ENCODE peak calls at places on chromosomes 5 and 9, in six cellular contexts. T is MM.1S; K is tibial nerve; B is CD8-positive, alpha-beta T cell; G is thyroid gland; E is neuronal stem cell. H is an unnamed sample.

GRCh38 chr9:8660383-8660782 is 860.8 kb upstream of the DMAC1 start:
- DNase-seq in T (no peak), K (peak; percentile 59), B (no peak), G (peak; percentile 73), E (no peak), H (no peak)

GRCh38 chr9:37911271-37911681 is 7.3 kb upstream of the SLC25A51 start:
- DNase-seq in T (no peak), K (no peak), B (no peak), G (no peak), E (no peak), H (no peak)

GRCh38 chr9:89185980-89186379 is 7.4 kb upstream of the SHC3 start:
- DNase-seq in T (no peak), K (no peak), B (no peak), G (no peak), E (peak; percentile 51), H (peak; percentile 26)

GRCh38 chr9:88628114-88628513 is 93.1 kb downstream of the NXNL2 start:
- DNase-seq in T (no peak), K (no peak), B (no peak), G (no peak), E (no peak), H (no peak)

GRCh38 chr5:39209924-39210323 is 9.4 kb downstream of the FYB1 start:
- DNase-seq in T (no peak), K (no peak), B (peak; percentile 75), G (peak; percentile 21), E (no peak), H (no peak)

GRCh38 chr9:84866402-84866801 is 196.9 kb downstream of the NTRK2 start:
- DNase-seq in T (no peak), K (no peak), B (no peak), G (no peak), E (no peak), H (no peak)

GRCh38 chr5:10567181-10567591 is 3.3 kb downstream of the ANKRD33B start:
- DNase-seq in T (no peak), K (no peak), B (no peak), G (no peak), E (no peak), H (no peak)

GRCh38 chr5:180318456-180319089 is 26.7 kb upstream of the MAPK9 start:
- DNase-seq in T (no peak), K (no peak), B (no peak), G (no peak), E (no peak), H (no peak)

GRCh38 chr9:111965566-111966019 is 69.0 kb downstream of the UGCG start:
- DNase-seq in T (no peak), K (no peak), B (no peak), G (no peak), E (no peak), H (no peak)

GRCh38 chr9:98766548-98766947 is 29.8 kb downstream of the ANKS6 start:
- DNase-seq in T (no peak), K (no peak), B (no peak), G (no peak), E (no peak), H (no peak)

GRCh38 chr9:85515021-85515420 is 226.7 kb downstream of the AGTPBP1 start:
- DNase-seq in T (no peak), K (no peak), B (no peak), G (no peak), E (no peak), H (no peak)

DNA sequence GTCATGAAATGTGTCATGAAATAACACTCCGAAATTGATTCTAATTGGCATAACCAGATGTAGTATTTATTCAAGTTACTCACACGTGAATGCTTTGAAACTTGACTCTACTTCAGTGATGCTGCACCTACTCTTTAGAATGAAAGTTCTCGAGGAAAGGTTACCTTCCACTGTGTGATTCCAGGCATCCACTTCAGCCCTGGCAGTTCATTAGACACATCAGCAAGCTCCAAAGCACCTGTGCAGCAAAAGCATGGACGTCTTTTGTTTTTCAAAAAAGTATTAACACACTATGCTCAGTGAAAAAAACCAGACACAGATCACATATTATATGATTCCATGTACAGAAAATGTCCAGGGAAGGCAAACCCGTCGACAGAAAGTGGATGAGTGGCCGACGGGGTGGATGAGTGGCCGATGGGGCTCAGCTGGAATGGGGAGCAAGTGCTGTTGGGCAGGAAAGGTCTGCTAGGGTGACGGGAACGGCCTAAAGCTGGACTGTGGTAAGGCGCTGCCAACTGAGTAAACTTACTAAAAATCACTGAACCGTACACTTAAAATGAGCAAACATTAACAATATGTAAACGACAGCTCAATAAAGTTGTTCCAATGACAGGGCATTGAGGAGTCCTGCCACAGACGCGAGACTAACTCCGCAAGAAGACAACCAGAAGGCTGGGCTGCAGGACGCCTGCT is 21.1 kb downstream of the NSUN2 start:
- DNase-seq in T (no peak), K (no peak), B (no peak), G (peak; percentile 75), E (no peak), H (no peak)
- H3K27ac ChIP-seq in T (no peak overlapping the region), K (no peak overlapping the region), B (no peak overlapping the region), G (no peak overlapping the region), E (no peak overlapping the region), H (no peak overlapping the region)

GRCh38 chr9:5513966-5514365 is 3.6 kb downstream of the PDCD1LG2 start:
- DNase-seq in T (no peak), K (no peak), B (no peak), G (no peak), E (no peak), H (no peak)

GRCh38 chr9:5516453-5517220 is 6.3 kb downstream of the PDCD1LG2 start:
- DNase-seq in T (no peak), K (no peak), B (no peak), G (no peak), E (no peak), H (no peak)

GRCh38 chr9:5515261-5515650 is 4.9 kb downstream of the PDCD1LG2 start:
- DNase-seq in T (no peak), K (no peak), B (no peak), G (no peak), E (no peak), H (no peak)

GRCh38 chr9:5512658-5513452 is 2.5 kb downstream of the PDCD1LG2 start:
- DNase-seq in T (no peak), K (no peak), B (no peak), G (no peak), E (no peak), H (no peak)

DNA sequence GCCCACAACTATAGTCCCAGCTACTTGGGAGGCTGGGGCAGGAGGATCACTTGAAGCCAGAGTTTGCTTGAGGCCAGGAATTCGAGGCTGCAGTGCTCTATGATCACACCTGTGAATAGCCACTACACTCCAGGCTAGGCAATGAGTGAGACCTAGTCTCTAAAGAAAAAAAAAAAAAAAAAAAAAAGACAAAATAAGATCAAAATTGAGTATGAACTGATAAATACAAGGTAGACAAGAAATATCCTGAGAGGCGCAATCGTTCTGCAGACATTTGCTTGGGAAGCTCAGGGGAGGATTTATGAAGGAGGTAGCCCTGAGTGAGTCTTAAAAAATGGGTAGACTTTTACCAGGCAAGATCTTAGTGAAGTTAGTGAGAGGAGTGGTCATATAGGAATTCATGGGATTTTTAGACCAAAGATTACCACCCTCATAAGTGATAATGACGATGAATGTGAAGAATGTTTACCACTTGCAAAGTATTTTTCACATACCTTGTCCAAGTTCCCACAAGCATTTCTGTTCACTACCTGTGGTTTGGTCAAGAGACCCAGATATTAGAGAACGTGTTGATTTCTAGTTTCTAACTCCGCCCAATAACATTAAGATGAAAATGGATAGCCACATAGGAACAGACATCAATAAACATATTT is 4.4 kb downstream of the PDCD1LG2 start:
- DNase-seq in T (no peak), K (no peak), B (no peak), G (no peak), E (no peak), H (no peak)
- H3K4me1 ChIP-seq in T (peaks cover 6% of the 10 kb centered on the region), K (no peaks in the 10 kb centered on the region), B (peaks cover 4% of the 10 kb centered on the region), G (no peaks in the 10 kb centered on the region), E (peaks cover 3% of the 10 kb centered on the region), H (peaks cover 38% of the 10 kb centered on the region)

DNA sequence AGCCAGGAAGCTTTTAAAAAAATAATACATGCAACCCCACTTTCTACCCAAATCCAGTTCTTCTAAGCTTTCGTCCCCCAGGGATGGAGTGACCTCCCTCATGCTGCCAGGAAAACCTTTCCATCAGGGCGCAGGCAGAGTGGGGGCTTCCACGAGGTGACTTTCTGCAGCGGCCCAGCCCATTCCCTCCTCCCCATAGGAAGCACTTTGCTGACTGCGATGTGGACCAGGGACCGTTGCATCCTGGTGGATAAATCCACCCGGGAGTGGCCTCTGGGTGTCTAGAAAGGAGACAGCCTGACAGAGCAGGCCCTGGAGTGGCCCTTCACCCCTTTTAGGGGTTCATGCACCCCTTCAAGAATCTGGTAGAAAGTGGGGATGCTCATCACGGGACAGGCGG is 1.6 kb downstream of the QRFP start:
- DNase-seq in T (no peak), K (no peak), B (no peak), G (no peak), E (no peak), H (no peak)
- H3K27ac ChIP-seq in T (no peak overlapping the region), K (no peak overlapping the region), B (no peak overlapping the region), G (no peak overlapping the region), E (no peak overlapping the region), H (peak overlapping the region; percentile 56)

GRCh38 chr5:78252715-78253114 is 41.8 kb downstream of the AP3B1 start:
- DNase-seq in T (no peak), K (no peak), B (no peak), G (no peak), E (no peak), H (no peak)
- H3K4me1 ChIP-seq in T (no peaks in the 10 kb centered on the region), K (no peaks in the 10 kb centered on the region), B (no peaks in the 10 kb centered on the region), G (no peaks in the 10 kb centered on the region), E (no peaks in the 10 kb centered on the region), H (no peaks in the 10 kb centered on the region)

DNA sequence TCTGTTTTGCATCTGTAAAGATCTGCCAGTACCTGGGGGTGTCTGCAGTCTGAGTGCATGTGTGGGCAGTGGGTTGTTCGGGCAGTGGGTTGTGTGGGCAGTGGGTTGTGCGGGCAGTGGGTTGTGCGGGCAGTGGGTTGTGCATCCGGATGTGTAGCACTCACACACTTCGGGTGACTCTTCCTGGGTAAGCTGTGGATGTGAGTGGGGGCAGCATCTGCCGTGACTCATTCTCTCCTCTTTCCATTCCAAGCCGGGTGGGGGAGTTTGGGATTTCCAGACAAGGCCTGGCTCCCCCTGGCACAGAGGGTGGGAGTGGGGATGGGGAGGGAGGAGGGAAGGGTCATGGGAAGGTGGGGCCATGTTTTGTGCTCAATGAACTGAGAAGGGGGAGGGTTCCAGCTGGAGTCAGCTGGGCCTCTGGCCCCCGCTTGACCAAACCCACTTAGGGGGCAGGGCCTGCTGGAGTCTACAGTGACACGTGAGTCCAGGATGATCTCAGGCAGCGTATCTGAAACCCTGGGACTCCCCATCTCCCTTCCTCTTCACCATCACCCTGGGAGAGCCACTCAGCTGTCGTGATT is 8.3 kb downstream of the CRB2 start:
- DNase-seq in T (no peak), K (no peak), B (no peak), G (no peak), E (no peak), H (no peak)
- H3K27ac ChIP-seq in T (no peak overlapping the region), K (no peak overlapping the region), B (no peak overlapping the region), G (no peak overlapping the region), E (peak overlapping the region; percentile 29), H (no peak overlapping the region)

GRCh38 chr9:105696219-105696793 is 2.0 kb downstream of the TMEM38B start:
- DNase-seq in T (no peak), K (no peak), B (no peak), G (no peak), E (no peak), H (no peak)
- H3K4me1 ChIP-seq in T (peaks cover 6% of the 10 kb centered on the region), K (no peaks in the 10 kb centered on the region), B (peaks cover 24% of the 10 kb centered on the region), G (peaks cover 30% of the 10 kb centered on the region), E (peaks cover 6% of the 10 kb centered on the region), H (peaks cover 16% of the 10 kb centered on the region)

H was measured in esophagus muscularis mucosa.